ENCODE peak calls at places on chromosomes 1 and 21, in nine cellular contexts. E is kidney, W is fibroblast of the aortic adventitia, Z is cardiac fibroblast, H is tibial artery, L is upper lobe of right lung, K is brain microvascular endothelial cell, J is esophagus muscularis mucosa, N is endothelial cell of umbilical vein. Q is an unnamed sample.

GRCh38 chr1:11488966-11489625 is 10.1 kb downstream of the DISP3 start:
- DNase-seq in E (no peak), W (no peak), Z (no peak), H (no peak), L (no peak), K (no peak), J (no peak), N (no peak), Q (no peak)

GRCh38 chr1:178004926-178005391 is 35.1 kb upstream of the SEC16B start:
- DNase-seq in E (no peak), W (peak), Z (peak), H (no peak), L (no peak), K (no peak), J (no peak), N (peak), Q (peak)

GRCh38 chr21:33299181-33299752 is 25.5 kb upstream of the IFNAR1 start:
- DNase-seq in E (no peak), W (no peak), Z (peak), H (no peak), L (no peak), K (no peak), J (no peak), N (no peak), Q (no peak)

GRCh38 chr1:17018849-17019248 is 7.1 kb upstream of the ATP13A2 start:
- DNase-seq in E (no peak), W (no peak), Z (no peak), H (no peak), L (no peak), K (no peak), J (no peak), N (no peak), Q (no peak)

GRCh38 chr21:45778686-45779085 is 135.2 kb downstream of the PCBP3 start:
- DNase-seq in E (peak), W (no peak), Z (no peak), H (no peak), L (no peak), K (no peak), J (no peak), N (no peak), Q (no peak)

GRCh38 chr1:169970114-169970513 is 76.4 kb upstream of the SCYL3 start:
- DNase-seq in E (no peak), W (no peak), Z (no peak), H (no peak), L (no peak), K (no peak), J (no peak), N (no peak), Q (no peak)

GRCh38 chr1:44447051-44447806 is 42.2 kb downstream of the RNF220 start:
- DNase-seq in E (no peak), W (no peak), Z (peak), H (no peak), L (no peak), K (no peak), J (no peak), N (no peak), Q (peak)

GRCh38 chr1:213103377-213104306 is 52.6 kb downstream of the RPS6KC1 start:
- DNase-seq in E (no peak), W (no peak), Z (no peak), H (no peak), L (no peak), K (no peak), J (no peak), N (no peak), Q (no peak)

GRCh38 chr1:174116042-174116441 is 43.3 kb upstream of the RABGAP1L start:
- DNase-seq in E (no peak), W (peak), Z (peak), H (no peak), L (no peak), K (no peak), J (no peak), N (no peak), Q (peak)

GRCh38 chr1:30534551-30534940 is 188.8 kb downstream of the MATN1 start:
- DNase-seq in E (no peak), W (no peak), Z (no peak), H (no peak), L (peak), K (no peak), J (no peak), N (no peak), Q (no peak)

GRCh38 chr1:11869650-11870207 is 11.0 kb upstream of the NPPB start:
- DNase-seq in E (no peak), W (no peak), Z (no peak), H (no peak), L (no peak), K (no peak), J (no peak), N (no peak), Q (no peak)

GRCh38 chr1:32744063-32744410 is 41.5 kb upstream of the SYNC start:
- DNase-seq in E (no peak), W (no peak), Z (no peak), H (no peak), L (no peak), K (no peak), J (no peak), N (no peak), Q (no peak)

GRCh38 chr1:32743380-32744062 is 41.0 kb upstream of the SYNC start:
- DNase-seq in E (peak), W (no peak), Z (no peak), H (no peak), L (no peak), K (no peak), J (no peak), N (peak), Q (no peak)

GRCh38 chr1:32741417-32742131 is 39.0 kb upstream of the SYNC start:
- DNase-seq in E (no peak), W (no peak), Z (no peak), H (no peak), L (peak), K (no peak), J (no peak), N (no peak), Q (peak)

GRCh38 chr1:32742132-32742947 is 39.8 kb upstream of the SYNC start:
- DNase-seq in E (peak), W (no peak), Z (no peak), H (no peak), L (peak), K (no peak), J (no peak), N (no peak), Q (no peak)

GRCh38 chr1:32742956-32743355 is 40.4 kb upstream of the SYNC start:
- DNase-seq in E (peak), W (no peak), Z (no peak), H (no peak), L (no peak), K (no peak), J (no peak), N (no peak), Q (no peak)
- H3K4me3 ChIP-seq in E (peak), W (peak), Z (peak), H (peak), L (peak), K (no peak), J (peak), N (peak), Q (peak)

GRCh38 chr21:26837539-26837938 is 7.7 kb downstream of the ADAMTS1 start:
- DNase-seq in E (no peak), W (peak), Z (peak), H (no peak), L (no peak), K (no peak), J (no peak), N (no peak), Q (no peak)
- H3K4me3 ChIP-seq in E (no peak), W (peak), Z (no peak), H (no peak), L (no peak), K (no peak), J (no peak), N (no peak), Q (peak)

GRCh38 chr1:156846643-156847042 is 12.3 kb downstream of the INSRR start:
- DNase-seq in E (no peak), W (no peak), Z (no peak), H (no peak), L (no peak), K (no peak), J (no peak), N (no peak), Q (no peak)
- H3K4me3 ChIP-seq in E (no peak), W (no peak), Z (no peak), H (no peak), L (no peak), K (no peak), J (no peak), N (no peak), Q (no peak)

DNA sequence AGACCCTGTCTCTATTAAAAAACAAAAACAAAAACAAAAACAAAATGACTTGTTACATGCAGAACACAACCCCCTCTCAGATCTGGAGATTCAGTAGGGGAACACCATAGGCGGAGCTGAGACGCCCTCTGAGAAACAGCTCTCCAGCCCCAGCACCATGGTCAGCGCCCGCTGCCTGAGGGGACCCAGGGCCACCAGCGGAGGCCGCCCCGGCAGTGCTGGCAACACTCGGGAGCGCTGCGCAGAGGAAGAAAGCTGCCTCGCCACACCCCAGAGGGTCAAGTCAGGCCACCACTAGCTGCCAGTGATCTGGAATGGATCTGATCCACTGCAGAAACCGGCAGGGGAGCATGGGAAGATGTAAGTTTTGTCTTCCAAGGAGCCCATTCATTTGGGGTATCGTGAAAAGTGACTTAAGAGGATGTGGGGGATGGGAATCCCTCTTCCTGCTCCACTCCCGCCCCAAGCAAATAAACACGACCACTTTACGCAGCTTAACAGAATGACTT is 3.1 kb downstream of the ACTA1 start:
- DNase-seq in E (peak), W (peak), Z (peak), H (no peak), L (peak), K (peak), J (no peak), N (peak), Q (peak)
- H3K4me3 ChIP-seq in E (no peak), W (no peak), Z (no peak), H (no peak), L (no peak), K (no peak), J (no peak), N (no peak), Q (peak)

DNA sequence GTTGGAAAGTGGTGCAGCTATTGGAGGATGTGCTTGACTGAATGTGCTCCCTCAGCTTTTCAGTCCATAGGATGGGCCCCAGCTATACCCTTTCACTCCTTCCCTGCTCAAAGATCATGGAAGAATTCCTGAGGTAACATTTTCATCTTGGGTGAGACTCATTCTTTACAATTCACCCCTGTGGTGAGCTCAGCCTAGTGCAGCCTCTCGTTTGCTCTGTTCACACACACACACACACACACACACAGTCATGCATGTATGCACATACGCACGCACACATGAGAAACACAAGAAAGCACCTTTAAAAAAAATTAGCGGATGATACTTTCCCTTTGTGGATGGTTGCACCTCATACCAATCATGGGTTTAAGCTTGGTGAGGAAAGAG is 25.8 kb downstream of the CCN1 start:
- DNase-seq in E (no peak), W (no peak), Z (no peak), H (no peak), L (no peak), K (no peak), J (no peak), N (no peak), Q (no peak)
- H3K4me3 ChIP-seq in E (no peak), W (no peak), Z (no peak), H (no peak), L (no peak), K (no peak), J (no peak), N (no peak), Q (no peak)

GRCh38 chr1:61202854-61203603 is 120.7 kb downstream of the NFIA start:
- DNase-seq in E (no peak), W (peak), Z (no peak), H (no peak), L (no peak), K (no peak), J (no peak), N (no peak), Q (peak)
- H3K4me3 ChIP-seq in E (peak), W (peak), Z (no peak), H (no peak), L (peak), K (no peak), J (peak), N (no peak), Q (peak)

DNA sequence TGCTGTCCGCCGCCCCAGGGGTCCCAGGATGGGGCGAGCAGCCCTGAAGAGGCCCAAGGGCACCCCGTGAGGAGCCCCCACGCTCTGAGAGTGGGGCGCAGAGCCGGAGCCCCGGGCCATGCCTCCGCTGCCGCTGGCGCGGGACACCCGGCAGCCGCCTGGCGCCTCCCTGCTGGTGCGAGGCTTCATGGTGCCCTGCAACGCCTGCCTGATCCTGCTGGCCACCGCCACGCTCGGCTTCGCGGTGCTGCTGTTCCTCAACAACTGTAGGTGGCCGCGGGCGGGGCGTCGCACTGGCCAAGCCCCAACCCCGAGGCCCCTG is 14.5 kb downstream of the AGRN start:
- DNase-seq in E (no peak), W (no peak), Z (no peak), H (no peak), L (no peak), K (no peak), J (no peak), N (no peak), Q (no peak)
- H3K4me3 ChIP-seq in E (no peak), W (no peak), Z (no peak), H (no peak), L (no peak), K (no peak), J (no peak), N (no peak), Q (no peak)